ENCODE peak calls at places on chromosomes 16 and 17, in seven cellular contexts. J, N, V, P, O, E and C are unnamed samples.

GRCh38 chr17:55248077-55248476 is 16.7 kb upstream of the HLF start:
- DNase-seq in J (no peak), N (no peak), V (no peak), P (no peak), O (no peak), E (no peak), C (no peak)

GRCh38 chr17:57178839-57179238 is 77.5 kb upstream of the MSI2 start:
- DNase-seq in J (no peak), N (no peak), V (no peak), P (no peak), O (no peak), E (no peak), C (no peak)

GRCh38 chr17:73952498-73953205 is 250.8 kb upstream of the RPL38 start:
- DNase-seq in J (peak), N (no peak), V (no peak), P (peak), O (no peak), E (peak), C (no peak)

GRCh38 chr17:47702391-47702995 is 8.5 kb downstream of the TBKBP1 start:
- DNase-seq in J (no peak), N (no peak), V (no peak), P (no peak), O (no peak), E (no peak), C (no peak)

GRCh38 chr17:12536021-12536420 is 129.7 kb upstream of the MYOCD start:
- DNase-seq in J (no peak), N (no peak), V (no peak), P (no peak), O (no peak), E (no peak), C (no peak)

GRCh38 chr17:63382136-63382535 is 64.0 kb downstream of the CYB561 start:
- DNase-seq in J (no peak), N (peak), V (no peak), P (no peak), O (no peak), E (no peak), C (no peak)

GRCh38 chr16:70588565-70588964 is 57.8 kb upstream of the IL34 start:
- DNase-seq in J (no peak), N (no peak), V (no peak), P (no peak), O (no peak), E (no peak), C (no peak)

GRCh38 chr16:85969159-85969558 is 70.2 kb downstream of the IRF8 start:
- DNase-seq in J (no peak), N (no peak), V (no peak), P (no peak), O (no peak), E (no peak), C (no peak)

GRCh38 chr16:28524544-28525179 is 14.1 kb downstream of the NUPR1 start:
- DNase-seq in J (no peak), N (no peak), V (no peak), P (no peak), O (no peak), E (no peak), C (no peak)

GRCh38 chr16:81204794-81205680 is 33.5 kb upstream of the BCO1 start:
- DNase-seq in J (peak), N (no peak), V (no peak), P (no peak), O (peak), E (peak), C (no peak)

GRCh38 chr17:50636145-50636803 is 1.6 kb downstream of the ABCC3 start:
- DNase-seq in J (no peak), N (no peak), V (no peak), P (no peak), O (no peak), E (no peak), C (no peak)

GRCh38 chr17:61399131-61400057 is at the start of gene TBX2:
- DNase-seq in J (peak), N (peak), V (peak), P (peak), O (peak), E (peak), C (peak)

GRCh38 chr17:11704041-11704440 is 105.8 kb downstream of the DNAH9 start:
- DNase-seq in J (no peak), N (no peak), V (no peak), P (no peak), O (no peak), E (no peak), C (no peak)

GRCh38 chr17:81241648-81242420 is 2.7 kb downstream of the NDUFAF8 start:
- DNase-seq in J (peak), N (no peak), V (peak), P (peak), O (no peak), E (peak), C (no peak)

GRCh38 chr17:82767041-82767754 is 15.3 kb downstream of the TBCD start:
- DNase-seq in J (peak), N (no peak), V (no peak), P (peak), O (no peak), E (peak), C (no peak)

GRCh38 chr17:42519546-42520444 is 16.2 kb upstream of the NAGLU start:
- DNase-seq in J (peak), N (peak), V (peak), P (peak), O (peak), E (peak), C (peak)

GRCh38 chr16:22848451-22848850 is 34.5 kb downstream of the HS3ST2 start:
- DNase-seq in J (no peak), N (no peak), V (no peak), P (no peak), O (no peak), E (no peak), C (peak)

GRCh38 chr16:86498155-86498651 is 12.1 kb upstream of the FOXF1 start:
- DNase-seq in J (no peak), N (no peak), V (no peak), P (no peak), O (no peak), E (no peak), C (no peak)

GRCh38 chr16:25126820-25127232 is 15.3 kb downstream of the LCMT1 start:
- DNase-seq in J (no peak), N (no peak), V (no peak), P (no peak), O (peak), E (no peak), C (no peak)

DNA sequence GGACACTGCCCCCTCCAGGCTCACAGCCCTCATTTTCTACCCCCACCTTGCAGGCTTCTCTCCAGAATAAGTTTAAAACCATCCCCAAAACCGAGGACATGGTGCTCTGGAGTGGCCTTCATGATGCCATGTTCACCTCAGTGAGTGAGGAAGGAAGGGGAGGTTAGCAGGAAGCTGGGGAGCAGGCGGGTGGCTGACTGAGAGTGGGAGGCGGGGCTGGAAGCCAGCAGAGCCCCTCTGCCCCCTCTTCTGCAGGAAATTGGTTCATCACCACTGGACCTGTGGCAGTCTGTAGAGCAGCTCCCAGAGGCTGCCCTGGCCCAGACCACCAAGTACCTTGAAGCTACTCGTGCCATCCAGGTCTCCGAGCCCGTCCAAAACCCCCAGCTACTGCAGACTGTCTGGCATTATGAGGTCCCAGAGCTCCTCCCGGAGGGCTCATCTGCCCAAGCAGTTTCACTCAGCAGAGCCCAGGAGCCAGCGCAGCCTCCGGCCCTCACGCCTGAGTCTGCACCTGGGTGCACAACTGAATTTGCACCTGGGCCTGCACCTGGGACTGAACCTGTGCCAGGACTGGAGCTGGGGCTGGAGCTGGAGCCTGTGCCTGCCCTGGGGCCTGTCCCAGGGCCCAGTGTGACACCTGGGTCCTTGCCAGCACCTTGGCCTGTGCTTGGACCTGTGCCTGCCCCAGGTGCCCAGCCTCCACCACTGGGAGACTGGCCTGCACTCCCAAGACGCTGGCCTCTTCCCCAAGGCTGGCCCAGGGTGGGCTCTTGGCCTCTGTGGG is 19.0 kb downstream of the C16orf96 start:
- DNase-seq in J (no peak), N (no peak), V (no peak), P (peak), O (no peak), E (no peak), C (no peak)
- TF ChIP-seq CTCF in J (no peak), N (no peak), V (no peak), P (no peak), O (no peak), E (no peak), C (no peak)

GRCh38 chr16:19115148-19116021 is 1.6 kb downstream of the ITPRIPL2 start:
- DNase-seq in J (no peak), N (no peak), V (no peak), P (peak), O (no peak), E (no peak), C (no peak)
- TF ChIP-seq CTCF in J (no peak), N (no peak), V (no peak), P (peak), O (peak), E (no peak), C (no peak)

GRCh38 chr17:77958716-77959215 is 263 bp downstream of the TNRC6C start:
- DNase-seq in J (no peak), N (no peak), V (no peak), P (no peak), O (no peak), E (no peak), C (no peak)

GRCh38 chr17:77957215-77957868 is 1.2 kb upstream of the TNRC6C start:
- DNase-seq in J (peak), N (no peak), V (no peak), P (no peak), O (no peak), E (no peak), C (peak)

GRCh38 chr17:77959926-77960521 is 1.5 kb downstream of the TNRC6C start:
- DNase-seq in J (no peak), N (no peak), V (no peak), P (no peak), O (no peak), E (no peak), C (no peak)

GRCh38 chr17:77959216-77959925 is 868 bp downstream of the TNRC6C start:
- DNase-seq in J (no peak), N (no peak), V (no peak), P (no peak), O (no peak), E (peak), C (no peak)

DNA sequence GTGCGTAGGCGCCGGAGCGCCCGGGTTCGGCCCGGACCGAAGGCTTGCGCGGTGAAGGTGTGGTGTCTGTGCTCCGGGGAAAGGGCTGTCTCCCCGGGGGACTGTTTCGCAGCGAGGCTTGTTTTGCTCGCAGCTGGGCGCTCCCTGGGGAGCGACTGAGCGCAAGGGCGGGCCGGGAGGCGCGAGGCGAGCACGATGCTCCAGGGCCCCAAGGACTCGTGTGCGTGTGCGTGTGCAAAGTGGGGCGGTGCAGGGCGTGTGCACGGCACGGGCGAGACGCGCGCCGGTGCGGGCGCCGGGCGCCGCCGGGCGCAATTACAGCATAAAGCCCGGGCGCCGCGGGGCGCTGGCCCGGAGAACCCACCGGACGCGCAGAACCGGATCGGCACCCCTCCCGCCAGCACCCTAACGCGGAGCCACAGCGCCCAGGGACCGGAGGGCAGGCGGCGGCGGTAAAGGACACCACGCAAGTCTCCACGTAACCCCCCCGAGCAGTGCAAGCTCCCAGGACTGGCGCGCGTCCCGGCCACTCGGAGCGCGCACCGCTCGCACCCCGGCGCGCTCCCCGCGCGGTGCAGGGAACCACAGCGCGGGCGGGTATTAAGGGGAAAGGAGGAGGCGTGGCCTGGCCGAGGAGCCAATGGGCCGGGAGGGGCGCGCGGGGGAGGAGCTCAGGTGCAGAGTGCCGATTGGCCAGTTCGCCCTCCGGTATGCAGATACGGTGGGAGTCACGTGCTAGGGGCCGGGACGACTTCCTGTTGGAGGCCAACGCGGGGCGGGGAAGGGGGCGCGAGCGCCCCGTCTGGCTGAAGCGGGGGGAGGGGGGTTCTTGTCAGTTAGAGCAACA is at the start of gene TNRC6C:
- DNase-seq in J (peak), N (peak), V (peak), P (peak), O (peak), E (peak), C (peak)
- TF ChIP-seq CTCF in J (no peak), N (no peak), V (no peak), P (no peak), O (no peak), E (no peak), C (no peak)

GRCh38 chr16:4536391-4537106 is 2.0 kb downstream of the CDIP1 start:
- DNase-seq in J (no peak), N (no peak), V (no peak), P (no peak), O (no peak), E (no peak), C (no peak)

GRCh38 chr16:4539716-4540284 is 1.2 kb upstream of the CDIP1 start:
- DNase-seq in J (no peak), N (no peak), V (no peak), P (no peak), O (no peak), E (no peak), C (no peak)

GRCh38 chr16:4537376-4538066 is 1.1 kb downstream of the CDIP1 start:
- DNase-seq in J (no peak), N (no peak), V (no peak), P (peak), O (no peak), E (peak), C (no peak)

GRCh38 chr16:4538067-4538385 is 547 bp downstream of the CDIP1 start:
- DNase-seq in J (peak), N (no peak), V (no peak), P (no peak), O (no peak), E (no peak), C (no peak)

DNA sequence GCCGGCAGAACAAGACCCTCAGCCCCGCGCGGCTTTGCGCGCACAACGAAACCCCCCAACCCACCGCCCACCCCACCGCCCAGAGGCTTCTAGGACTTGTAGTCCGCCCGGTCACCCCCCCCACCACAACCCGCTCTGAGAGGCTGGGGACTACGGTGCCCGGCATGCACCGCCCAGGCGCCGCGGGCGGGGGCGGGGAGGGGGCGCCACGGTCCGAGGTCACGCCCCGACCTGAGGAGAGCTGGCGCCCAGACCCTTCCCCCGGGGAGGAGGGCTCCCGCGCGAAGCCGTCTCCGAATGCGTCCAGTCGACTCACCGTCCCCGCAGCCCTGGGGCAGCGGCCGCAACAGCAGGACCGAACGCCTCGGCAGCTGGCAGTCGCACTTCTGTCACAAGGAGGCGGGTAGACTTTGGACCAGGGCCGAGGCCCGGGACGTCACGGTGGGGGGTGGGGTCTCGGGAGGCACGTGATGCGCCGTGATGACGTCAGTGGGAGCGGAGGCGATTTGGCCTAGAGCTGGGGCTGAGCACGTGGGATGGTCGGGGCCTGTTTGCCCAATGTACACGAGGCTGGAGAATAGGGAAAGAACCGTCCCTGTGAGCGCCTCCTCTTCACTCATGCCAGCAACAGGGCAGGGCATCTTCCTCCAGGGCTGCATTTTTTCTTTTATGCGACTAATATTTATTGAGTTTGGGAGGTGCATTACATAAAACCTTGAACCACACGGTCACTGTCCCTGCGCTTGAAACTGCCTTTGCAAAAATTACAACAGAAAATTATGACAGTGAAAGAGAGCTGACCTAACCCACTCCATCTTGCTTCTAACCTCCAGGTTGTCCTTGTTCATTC is at the start of gene CDIP1:
- DNase-seq in J (peak), N (peak), V (peak), P (peak), O (peak), E (peak), C (peak)
- TF ChIP-seq CTCF in J (no peak), N (no peak), V (no peak), P (no peak), O (no peak), E (no peak), C (peak)